ENCODE peak calls at places on chromosome 19, in nine cellular contexts. A, X, D, M, T, L, H, N and S are unnamed samples.

GRCh38 chr19:6753178-6754031 is 13.8 kb downstream of the SH2D3A start:
- DNase-seq in A (peak; percentile 85), X (no peak), D (peak; percentile 54), M (no peak), T (peak; percentile 70), L (peak; percentile 60), H (no peak), N (no peak), S (no peak)

GRCh38 chr19:46574533-46574932 is 26.6 kb upstream of the CALM3 start:
- DNase-seq in A (no peak), X (no peak), D (no peak), M (no peak), T (no peak), L (no peak), H (peak; percentile 4), N (no peak), S (no peak)

GRCh38 chr19:4889034-4889825 is 13.5 kb downstream of the ARRDC5 start:
- DNase-seq in A (peak; percentile 50), X (no peak), D (peak; percentile 99), M (no peak), T (no peak), L (no peak), H (no peak), N (peak; percentile 85), S (no peak)

GRCh38 chr19:37926711-37927110 is 19.7 kb downstream of the SIPA1L3 start:
- DNase-seq in A (no peak), X (no peak), D (no peak), M (no peak), T (no peak), L (no peak), H (no peak), N (no peak), S (no peak)

GRCh38 chr19:46863818-46864629 is 3.2 kb downstream of the ARHGAP35 start:
- DNase-seq in A (peak; percentile 72), X (peak; percentile 92), D (peak; percentile 73), M (no peak), T (no peak), L (no peak), H (no peak), N (peak; percentile 42), S (no peak)

GRCh38 chr19:46731584-46731983 is 14.3 kb upstream of the FKRP start:
- DNase-seq in A (no peak), X (no peak), D (no peak), M (no peak), T (no peak), L (no peak), H (no peak), N (no peak), S (no peak)

GRCh38 chr19:45484273-45484945 is 12.4 kb downstream of the RTN2 start:
- DNase-seq in A (no peak), X (no peak), D (no peak), M (no peak), T (no peak), L (no peak), H (no peak), N (no peak), S (no peak)

GRCh38 chr19:47549341-47549768 is 23.6 kb downstream of the ZNF541 start:
- DNase-seq in A (no peak), X (no peak), D (no peak), M (no peak), T (no peak), L (no peak), H (no peak), N (no peak), S (no peak)

GRCh38 chr19:43562698-43563241 is 12.6 kb downstream of the XRCC1 start:
- DNase-seq in A (peak; percentile 78), X (no peak), D (peak; percentile 71), M (peak; percentile 72), T (peak; percentile 38), L (peak; percentile 65), H (peak; percentile 53), N (peak; percentile 100), S (peak; percentile 76)

GRCh38 chr19:51333836-51334460 is 8.0 kb downstream of the VSIG10L start:
- DNase-seq in A (no peak), X (no peak), D (peak; percentile 25), M (no peak), T (no peak), L (no peak), H (no peak), N (peak; percentile 43), S (no peak)

GRCh38 chr19:41456342-41456918 is 13.5 kb downstream of the ERICH4 start:
- DNase-seq in A (peak; percentile 58), X (no peak), D (no peak), M (no peak), T (no peak), L (no peak), H (no peak), N (no peak), S (no peak)

GRCh38 chr19:12666305-12667048 is at the start of the genes MAN2B1 and WDR83:
- DNase-seq in A (peak; percentile 95), X (no peak), D (peak; percentile 85), M (peak; percentile 25), T (peak; percentile 64), L (peak; percentile 58), H (no peak), N (peak; percentile 70), S (no peak)

GRCh38 chr19:18278521-18279265 is 2.7 kb downstream of the JUND start:
- DNase-seq in A (no peak), X (no peak), D (no peak), M (no peak), T (no peak), L (no peak), H (no peak), N (no peak), S (no peak)

GRCh38 chr19:15161028-15161984 is 39.5 kb downstream of the NOTCH3 start:
- DNase-seq in A (peak; percentile 31), X (no peak), D (peak; percentile 51), M (no peak), T (no peak), L (no peak), H (no peak), N (no peak), S (no peak)

GRCh38 chr19:3387645-3388589 is 21.5 kb downstream of the NFIC start:
- DNase-seq in A (peak; percentile 74), X (no peak), D (no peak), M (peak; percentile 71), T (peak; percentile 68), L (no peak), H (no peak), N (no peak), S (no peak)